ENCODE peak calls at places on chromosome 16, in nine cellular contexts. One of them, this sample, is unnamed.
A peak's percentile ranks its signal among the peaks of the same experiment; 100 is the strongest.

GRCh38 chr16:27844826-27845225 is 218.7 kb downstream of the GSG1L start:
- DNase-seq in ovary: no peak
- DNase-seq in A549: no peak
- DNase-seq in testis: no peak
- DNase-seq in IMR-90: no peak
- DNase-seq in endothelial cell of umbilical vein: no peak
- DNase-seq in body of pancreas: no peak
- DNase-seq in esophagus squamous epithelium: no peak
- DNase-seq in prostate gland: no peak
- DNase-seq in this sample: no peak

GRCh38 chr16:26951950-26952349 is 114.8 kb upstream of the C16orf82 start:
- DNase-seq in A549: no peak
- DNase-seq in esophagus squamous epithelium: no peak
- DNase-seq in ovary: no peak
- DNase-seq in endothelial cell of umbilical vein: no peak
- DNase-seq in prostate gland: no peak
- DNase-seq in body of pancreas: no peak
- DNase-seq in testis: no peak
- DNase-seq in IMR-90: peak; percentile 18
- DNase-seq in this sample: no peak

GRCh38 chr16:13483121-13483520 is 436.8 kb upstream of the ERCC4 start:
- DNase-seq in A549: no peak
- DNase-seq in prostate gland: no peak
- DNase-seq in endothelial cell of umbilical vein: no peak
- DNase-seq in esophagus squamous epithelium: no peak
- DNase-seq in ovary: no peak
- DNase-seq in testis: no peak
- DNase-seq in IMR-90: no peak
- DNase-seq in body of pancreas: no peak
- DNase-seq in this sample: peak; percentile 52

GRCh38 chr16:27174007-27174406 is 29.3 kb upstream of the KDM8 start:
- DNase-seq in esophagus squamous epithelium: no peak
- DNase-seq in A549: no peak
- DNase-seq in prostate gland: peak; percentile 63
- DNase-seq in body of pancreas: no peak
- DNase-seq in testis: no peak
- DNase-seq in endothelial cell of umbilical vein: no peak
- DNase-seq in IMR-90: no peak
- DNase-seq in ovary: no peak
- DNase-seq in this sample: no peak

GRCh38 chr16:49273771-49274170 is 7.9 kb downstream of the CBLN1 start:
- DNase-seq in ovary: no peak
- DNase-seq in endothelial cell of umbilical vein: no peak
- DNase-seq in body of pancreas: no peak
- DNase-seq in IMR-90: no peak
- DNase-seq in A549: no peak
- DNase-seq in prostate gland: no peak
- DNase-seq in esophagus squamous epithelium: no peak
- DNase-seq in testis: no peak
- DNase-seq in this sample: no peak

GRCh38 chr16:55328611-55329569 is 4.9 kb downstream of the IRX6 start:
- DNase-seq in A549: no peak
- DNase-seq in testis: no peak
- DNase-seq in ovary: no peak
- DNase-seq in prostate gland: no peak
- DNase-seq in endothelial cell of umbilical vein: no peak
- DNase-seq in esophagus squamous epithelium: no peak
- DNase-seq in IMR-90: no peak
- DNase-seq in body of pancreas: no peak
- DNase-seq in this sample: no peak

GRCh38 chr16:57952909-57953308 is 18.0 kb downstream of the CNGB1 start:
- DNase-seq in esophagus squamous epithelium: no peak
- DNase-seq in prostate gland: no peak
- DNase-seq in body of pancreas: no peak
- DNase-seq in A549: no peak
- DNase-seq in ovary: no peak
- DNase-seq in endothelial cell of umbilical vein: no peak
- DNase-seq in testis: no peak
- DNase-seq in IMR-90: no peak
- DNase-seq in this sample: no peak

GRCh38 chr16:8751481-8752311 is 45.7 kb downstream of the TMEM186 start:
- DNase-seq in ovary: no peak
- DNase-seq in A549: peak; percentile 39
- DNase-seq in esophagus squamous epithelium: no peak
- DNase-seq in endothelial cell of umbilical vein: peak; percentile 13
- DNase-seq in prostate gland: no peak
- DNase-seq in body of pancreas: peak; percentile 47
- DNase-seq in IMR-90: peak; percentile 78
- DNase-seq in testis: no peak
- DNase-seq in this sample: peak; percentile 29

GRCh38 chr16:79069118-79069517 is 531.4 kb downstream of the MAF start:
- DNase-seq in ovary: peak; percentile 28
- DNase-seq in esophagus squamous epithelium: no peak
- DNase-seq in A549: no peak
- DNase-seq in body of pancreas: no peak
- DNase-seq in endothelial cell of umbilical vein: no peak
- DNase-seq in IMR-90: no peak
- DNase-seq in testis: no peak
- DNase-seq in prostate gland: no peak
- DNase-seq in this sample: no peak

GRCh38 chr16:56259425-56259779 is 68.1 kb downstream of the GNAO1 start:
- DNase-seq in endothelial cell of umbilical vein: no peak
- DNase-seq in A549: no peak
- DNase-seq in prostate gland: no peak
- DNase-seq in testis: no peak
- DNase-seq in ovary: no peak
- DNase-seq in body of pancreas: no peak
- DNase-seq in IMR-90: no peak
- DNase-seq in esophagus squamous epithelium: no peak
- DNase-seq in this sample: no peak

GRCh38 chr16:14151256-14152030 is 80.3 kb downstream of the MRTFB start:
- DNase-seq in A549: peak; percentile 75
- DNase-seq in ovary: no peak
- DNase-seq in IMR-90: no peak
- DNase-seq in endothelial cell of umbilical vein: no peak
- DNase-seq in prostate gland: peak; percentile 11
- DNase-seq in body of pancreas: no peak
- DNase-seq in esophagus squamous epithelium: no peak
- DNase-seq in testis: no peak
- DNase-seq in this sample: no peak

DNA sequence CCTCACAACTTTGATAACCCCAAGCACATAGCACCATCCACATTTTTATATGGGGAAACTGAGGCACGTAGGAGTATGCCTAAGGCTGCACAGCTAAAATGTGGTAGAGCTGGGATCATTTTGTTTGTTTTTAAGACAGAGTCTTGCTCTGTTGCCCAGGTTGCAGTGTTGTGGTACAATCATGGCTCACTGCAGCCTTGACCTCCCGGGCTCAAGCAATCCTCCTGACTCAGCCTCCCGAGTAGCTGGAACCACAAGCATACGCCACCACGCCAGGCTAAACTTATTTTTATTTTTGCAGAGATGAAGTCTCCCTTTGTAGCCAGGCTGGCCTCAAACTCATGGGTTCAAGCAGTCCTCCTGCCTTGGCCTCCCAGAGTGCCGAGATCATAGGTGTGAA is 81.0 kb upstream of the GSE1 start:
- DNase-seq in A549: no peak
- DNase-seq in ovary: no peak
- DNase-seq in testis: no peak
- DNase-seq in IMR-90: no peak
- DNase-seq in prostate gland: no peak
- DNase-seq in endothelial cell of umbilical vein: no peak
- DNase-seq in esophagus squamous epithelium: no peak
- DNase-seq in body of pancreas: no peak
- DNase-seq in this sample: no peak
- H3K4me1 ChIP-seq in A549: no peaks in the 10 kb centered on the region
- H3K4me1 ChIP-seq in ovary: peaks cover 7% of the 10 kb centered on the region
- H3K4me1 ChIP-seq in testis: peaks cover 28% of the 10 kb centered on the region
- H3K4me1 ChIP-seq in IMR-90: peaks cover 7% of the 10 kb centered on the region
- H3K4me1 ChIP-seq in prostate gland: peaks cover 4% of the 10 kb centered on the region
- H3K4me1 ChIP-seq in endothelial cell of umbilical vein: peaks cover 3% of the 10 kb centered on the region
- H3K4me1 ChIP-seq in esophagus squamous epithelium: peaks cover 21% of the 10 kb centered on the region
- H3K4me1 ChIP-seq in body of pancreas: peaks cover 26% of the 10 kb centered on the region
- H3K4me1 ChIP-seq in this sample: peaks cover 24% of the 10 kb centered on the region

DNA sequence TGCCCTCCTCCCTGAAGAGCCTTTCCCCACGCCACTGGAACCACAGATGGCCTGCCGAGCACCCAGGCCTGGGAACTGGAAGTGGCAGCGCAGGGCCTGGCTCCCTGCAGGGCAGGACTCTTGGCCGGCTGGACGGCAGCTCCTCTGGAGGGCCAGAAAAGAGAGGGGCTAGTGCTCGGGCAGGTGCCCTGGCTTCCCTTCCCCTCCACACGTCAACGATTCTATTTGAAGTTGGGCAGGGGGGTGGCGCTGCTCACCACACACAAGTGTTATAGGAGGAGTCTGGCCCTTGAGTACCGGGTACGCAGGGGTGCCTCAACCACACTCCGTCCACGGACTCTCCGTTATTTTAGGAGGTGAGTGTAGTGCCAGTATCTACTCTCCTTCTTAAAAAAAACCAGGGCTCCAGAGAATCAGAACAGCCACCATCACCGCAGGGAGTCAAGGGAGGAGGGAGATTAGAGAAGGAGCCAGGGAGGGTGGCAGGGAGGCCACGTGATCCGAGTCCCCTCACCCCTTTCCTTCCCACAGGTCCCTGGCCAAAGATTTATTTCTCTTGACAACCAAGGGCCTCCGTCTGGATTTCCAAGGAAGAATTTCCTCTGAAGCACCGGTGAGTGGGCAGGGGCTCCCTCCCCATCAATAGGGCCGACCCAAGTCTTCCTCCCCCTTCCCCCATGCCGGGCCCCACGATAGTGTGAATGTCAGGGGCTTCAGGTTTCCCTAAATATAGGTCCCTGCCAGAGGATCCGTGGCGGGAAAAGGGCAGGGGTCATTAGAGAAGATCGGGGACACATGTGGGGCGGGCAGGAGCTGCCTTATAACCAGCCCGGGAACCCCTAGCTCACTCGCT is 1.4 kb upstream of the ALDOA start:
- DNase-seq in testis: peak; percentile 81
- DNase-seq in A549: peak; percentile 79
- DNase-seq in endothelial cell of umbilical vein: peak; percentile 43
- DNase-seq in IMR-90: peak; percentile 37
- DNase-seq in body of pancreas: peak; percentile 85
- DNase-seq in prostate gland: peak; percentile 78
- DNase-seq in ovary: peak; percentile 79
- DNase-seq in esophagus squamous epithelium: no peak
- DNase-seq in this sample: peak; percentile 75
- TF ChIP-seq POLR2A in testis: no peak
- TF ChIP-seq POLR2A in A549: no peak
- TF ChIP-seq POLR2A in endothelial cell of umbilical vein: no peak
- TF ChIP-seq POLR2A in IMR-90: no peak
- TF ChIP-seq POLR2A in body of pancreas: peak; percentile 61
- TF ChIP-seq POLR2A in prostate gland: peak; percentile 33
- TF ChIP-seq POLR2A in ovary: peak; percentile 57
- TF ChIP-seq POLR2A in esophagus squamous epithelium: no peak
- TF ChIP-seq POLR2A in this sample: no peak

GRCh38 chr16:81455720-81456494 is 11.3 kb downstream of the CMIP start:
- DNase-seq in esophagus squamous epithelium: no peak
- DNase-seq in endothelial cell of umbilical vein: no peak
- DNase-seq in body of pancreas: no peak
- DNase-seq in testis: no peak
- DNase-seq in A549: no peak
- DNase-seq in ovary: no peak
- DNase-seq in prostate gland: no peak
- DNase-seq in IMR-90: no peak
- DNase-seq in this sample: no peak
- H3K4me1 ChIP-seq in esophagus squamous epithelium: peaks cover 92% of the 10 kb centered on the region
- H3K4me1 ChIP-seq in endothelial cell of umbilical vein: peaks cover 21% of the 10 kb centered on the region
- H3K4me1 ChIP-seq in body of pancreas: peaks cover 49% of the 10 kb centered on the region
- H3K4me1 ChIP-seq in testis: peaks cover 11% of the 10 kb centered on the region
- H3K4me1 ChIP-seq in A549: peaks cover 100% of the 10 kb centered on the region
- H3K4me1 ChIP-seq in ovary: peaks cover 11% of the 10 kb centered on the region
- H3K4me1 ChIP-seq in prostate gland: no peaks in the 10 kb centered on the region
- H3K4me1 ChIP-seq in IMR-90: peaks cover 8% of the 10 kb centered on the region
- H3K4me1 ChIP-seq in this sample: peaks cover 49% of the 10 kb centered on the region

DNA sequence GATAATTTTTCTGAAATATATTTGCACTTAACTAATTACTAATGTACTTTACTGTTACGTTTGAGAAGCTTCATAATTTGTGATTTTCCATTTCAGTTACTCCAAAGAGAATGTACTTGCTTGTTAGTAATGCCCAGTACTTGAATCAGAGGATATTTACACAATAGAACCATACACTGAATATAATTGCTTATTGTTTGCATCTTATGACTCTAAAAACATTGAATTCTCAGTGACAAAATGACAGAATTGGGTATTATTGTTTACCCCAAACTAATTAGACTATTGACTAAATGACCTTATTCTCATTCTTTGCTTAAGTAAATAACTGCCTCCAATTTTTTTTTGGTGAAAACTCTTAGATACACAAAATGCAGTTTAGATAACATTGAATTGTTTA is 8.9 kb downstream of the CCP110 start:
- DNase-seq in ovary: no peak
- DNase-seq in A549: no peak
- DNase-seq in prostate gland: no peak
- DNase-seq in endothelial cell of umbilical vein: no peak
- DNase-seq in IMR-90: no peak
- DNase-seq in body of pancreas: no peak
- DNase-seq in esophagus squamous epithelium: no peak
- DNase-seq in testis: no peak
- DNase-seq in this sample: no peak
- TF ChIP-seq POLR2A in ovary: no peak
- TF ChIP-seq POLR2A in A549: no peak
- TF ChIP-seq POLR2A in prostate gland: no peak
- TF ChIP-seq POLR2A in endothelial cell of umbilical vein: no peak
- TF ChIP-seq POLR2A in IMR-90: no peak
- TF ChIP-seq POLR2A in body of pancreas: no peak
- TF ChIP-seq POLR2A in esophagus squamous epithelium: no peak
- TF ChIP-seq POLR2A in testis: no peak
- TF ChIP-seq POLR2A in this sample: no peak

GRCh38 chr16:31477220-31478216 is 5.4 kb upstream of the SLC5A2 start:
- DNase-seq in body of pancreas: peak; percentile 87
- DNase-seq in IMR-90: no peak
- DNase-seq in ovary: no peak
- DNase-seq in endothelial cell of umbilical vein: no peak
- DNase-seq in A549: peak; percentile 21
- DNase-seq in testis: peak; percentile 72
- DNase-seq in esophagus squamous epithelium: no peak
- DNase-seq in prostate gland: no peak
- DNase-seq in this sample: peak; percentile 59
- H3K4me1 ChIP-seq in body of pancreas: peaks cover 26% of the 10 kb centered on the region
- H3K4me1 ChIP-seq in IMR-90: peaks cover 6% of the 10 kb centered on the region
- H3K4me1 ChIP-seq in ovary: no peaks in the 10 kb centered on the region
- H3K4me1 ChIP-seq in endothelial cell of umbilical vein: peaks cover 14% of the 10 kb centered on the region
- H3K4me1 ChIP-seq in A549: no peaks in the 10 kb centered on the region
- H3K4me1 ChIP-seq in testis: peaks cover 19% of the 10 kb centered on the region
- H3K4me1 ChIP-seq in esophagus squamous epithelium: peaks cover 63% of the 10 kb centered on the region
- H3K4me1 ChIP-seq in prostate gland: no peaks in the 10 kb centered on the region
- H3K4me1 ChIP-seq in this sample: peaks cover 17% of the 10 kb centered on the region

GRCh38 chr16:81448154-81449131 is 3.8 kb downstream of the CMIP start:
- DNase-seq in IMR-90: no peak
- DNase-seq in endothelial cell of umbilical vein: no peak
- DNase-seq in esophagus squamous epithelium: no peak
- DNase-seq in A549: no peak
- DNase-seq in prostate gland: peak; percentile 68
- DNase-seq in testis: no peak
- DNase-seq in ovary: no peak
- DNase-seq in body of pancreas: peak; percentile 82
- DNase-seq in this sample: peak; percentile 57
- TF ChIP-seq POLR2A in IMR-90: no peak
- TF ChIP-seq POLR2A in endothelial cell of umbilical vein: no peak
- TF ChIP-seq POLR2A in esophagus squamous epithelium: no peak
- TF ChIP-seq POLR2A in A549: no peak
- TF ChIP-seq POLR2A in prostate gland: no peak
- TF ChIP-seq POLR2A in testis: no peak
- TF ChIP-seq POLR2A in ovary: no peak
- TF ChIP-seq POLR2A in body of pancreas: peak; percentile 58
- TF ChIP-seq POLR2A in this sample: peak; percentile 22